ENCODE peak calls at places on chromosomes 7 and 10, in eight cellular contexts. Y is tibial artery, M is adrenal gland, F is Peyer's patch, H is testis, B is AG04450, E is A549, Z is astrocyte of the spinal cord. V is an unnamed sample.

GRCh38 chr7:133583545-133584171 is 330.8 kb downstream of the EXOC4 start:
- DNase-seq in Y (no peak), M (no peak), F (no peak), H (no peak), B (no peak), E (no peak), Z (no peak), V (no peak)

GRCh38 chr10:80599424-80599847 is 61.7 kb downstream of the SH2D4B start:
- DNase-seq in Y (no peak), M (peak), F (peak), H (peak), B (no peak), E (peak), Z (peak), V (no peak)

GRCh38 chr7:117362294-117362693 is 39.4 kb upstream of the WNT2 start:
- DNase-seq in Y (no peak), M (no peak), F (no peak), H (no peak), B (no peak), E (no peak), Z (no peak), V (no peak)

GRCh38 chr10:125093199-125093841 is 67.0 kb downstream of the CTBP2 start:
- DNase-seq in Y (peak), M (peak), F (peak), H (no peak), B (peak), E (no peak), Z (peak), V (peak)

GRCh38 chr7:132878228-132878919 is 203.5 kb downstream of the CHCHD3 start:
- DNase-seq in Y (no peak), M (no peak), F (no peak), H (no peak), B (no peak), E (no peak), Z (no peak), V (no peak)

GRCh38 chr10:95178266-95178665 is 15.8 kb upstream of the ACSM6 start:
- DNase-seq in Y (no peak), M (no peak), F (no peak), H (no peak), B (no peak), E (no peak), Z (no peak), V (no peak)

GRCh38 chr7:141700848-141701371 is 1.1 kb downstream of the DENND11 start:
- DNase-seq in Y (no peak), M (peak), F (peak), H (no peak), B (no peak), E (no peak), Z (no peak), V (peak)

GRCh38 chr10:112649492-112650152 is 202.6 kb downstream of the VTI1A start:
- DNase-seq in Y (no peak), M (no peak), F (no peak), H (no peak), B (no peak), E (peak), Z (no peak), V (no peak)

GRCh38 chr7:99573257-99573656 is 14.8 kb downstream of the ZNF655 start:
- DNase-seq in Y (no peak), M (no peak), F (no peak), H (no peak), B (no peak), E (no peak), Z (no peak), V (no peak)

GRCh38 chr10:74794531-74794930 is 31.9 kb upstream of the KAT6B start:
- DNase-seq in Y (no peak), M (no peak), F (no peak), H (no peak), B (no peak), E (no peak), Z (no peak), V (no peak)

GRCh38 chr10:22648547-22648961 is 65.8 kb downstream of the PIP4K2A start:
- DNase-seq in Y (no peak), M (no peak), F (no peak), H (no peak), B (no peak), E (no peak), Z (peak), V (no peak)

GRCh38 chr10:24849051-24849450 is 103.4 kb downstream of the PRTFDC1 start:
- DNase-seq in Y (no peak), M (no peak), F (no peak), H (no peak), B (no peak), E (peak), Z (no peak), V (no peak)
- H3K4me3 ChIP-seq in Y (no peak), M (no peak), F (no peak), H (no peak), B (no peak), E (peak), Z (no peak), V (no peak)

GRCh38 chr10:2020841-2021240 is 283.5 kb upstream of the ADARB2 start:
- DNase-seq in Y (no peak), M (no peak), F (no peak), H (no peak), B (no peak), E (no peak), Z (no peak), V (no peak)

GRCh38 chr10:2019281-2019680 is 282.0 kb upstream of the ADARB2 start:
- DNase-seq in Y (no peak), M (no peak), F (no peak), H (no peak), B (no peak), E (no peak), Z (no peak), V (no peak)

GRCh38 chr10:2019803-2020202 is 282.5 kb upstream of the ADARB2 start:
- DNase-seq in Y (no peak), M (no peak), F (no peak), H (no peak), B (no peak), E (no peak), Z (no peak), V (no peak)

GRCh38 chr10:2023687-2024086 is 286.4 kb upstream of the ADARB2 start:
- DNase-seq in Y (no peak), M (no peak), F (no peak), H (no peak), B (no peak), E (no peak), Z (no peak), V (no peak)
- TF ChIP-seq CTCF in Y (no peak), M (no peak), F (no peak), H (no peak), B (no peak), E (no peak), Z (no peak), V (no peak)

GRCh38 chr10:87598700-87599099 is 61.0 kb upstream of the PAPSS2 start:
- DNase-seq in Y (no peak), M (no peak), F (no peak), H (peak), B (no peak), E (no peak), Z (no peak), V (no peak)

GRCh38 chr10:87594181-87594580 is 65.5 kb upstream of the PAPSS2 start:
- DNase-seq in Y (no peak), M (no peak), F (no peak), H (no peak), B (no peak), E (no peak), Z (no peak), V (no peak)

GRCh38 chr10:87593702-87594101 is 66.0 kb upstream of the PAPSS2 start:
- DNase-seq in Y (no peak), M (no peak), F (no peak), H (no peak), B (peak), E (no peak), Z (no peak), V (no peak)

GRCh38 chr10:87594864-87595263 is 64.8 kb upstream of the PAPSS2 start:
- DNase-seq in Y (no peak), M (no peak), F (no peak), H (peak), B (no peak), E (no peak), Z (no peak), V (peak)

DNA sequence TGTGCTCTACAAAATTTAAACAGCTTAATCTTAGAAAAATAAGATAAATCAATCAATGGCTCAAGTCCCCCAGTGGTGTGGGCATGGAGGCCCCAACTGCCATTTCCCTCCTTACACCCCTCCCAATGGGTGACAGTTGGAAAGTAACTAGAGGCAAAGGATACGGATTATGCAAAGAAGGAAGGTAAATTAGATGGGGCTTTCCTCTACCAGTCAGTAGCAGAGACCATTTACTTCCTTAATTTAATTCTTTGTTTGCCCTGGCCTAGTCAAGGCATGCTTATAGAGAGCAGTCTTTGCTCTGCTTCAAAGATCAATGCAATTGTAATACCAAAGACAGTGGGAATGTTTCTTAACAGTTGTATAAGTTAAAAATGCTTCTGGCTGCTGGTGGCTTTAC is 63.3 kb upstream of the PAPSS2 start:
- DNase-seq in Y (no peak), M (no peak), F (no peak), H (no peak), B (no peak), E (no peak), Z (no peak), V (no peak)
- H3K4me3 ChIP-seq in Y (no peak), M (no peak), F (no peak), H (no peak), B (no peak), E (no peak), Z (no peak), V (no peak)

GRCh38 chr10:103476046-103476768 is 2.8 kb downstream of the CALHM3 start:
- DNase-seq in Y (no peak), M (no peak), F (no peak), H (peak), B (no peak), E (peak), Z (no peak), V (no peak)
- TF ChIP-seq CTCF in Y (no peak), M (no peak), F (no peak), H (no peak), B (peak), E (no peak), Z (peak), V (no peak)

DNA sequence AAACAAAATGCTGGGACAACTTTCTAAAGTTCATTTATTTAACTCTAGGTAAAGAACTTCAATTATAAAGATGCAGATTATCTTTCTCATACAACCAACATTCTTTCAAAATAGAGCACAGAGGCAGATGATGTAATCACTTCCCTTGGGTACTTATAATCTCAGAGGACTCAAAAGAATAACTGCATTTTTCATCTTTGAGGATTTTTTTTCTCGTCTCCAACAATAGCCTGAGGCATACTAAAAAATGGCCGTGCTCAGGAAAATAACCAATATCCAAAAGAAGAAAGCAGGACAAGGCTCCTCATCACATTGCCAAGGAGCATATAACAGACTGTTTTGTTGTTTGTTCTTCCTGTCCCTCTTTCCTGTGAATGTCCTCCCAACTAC is 183.1 kb downstream of the SORCS1 start:
- DNase-seq in Y (no peak), M (no peak), F (no peak), H (no peak), B (no peak), E (no peak), Z (no peak), V (no peak)
- H3K4me3 ChIP-seq in Y (no peak), M (no peak), F (no peak), H (no peak), B (no peak), E (no peak), Z (no peak), V (no peak)

DNA sequence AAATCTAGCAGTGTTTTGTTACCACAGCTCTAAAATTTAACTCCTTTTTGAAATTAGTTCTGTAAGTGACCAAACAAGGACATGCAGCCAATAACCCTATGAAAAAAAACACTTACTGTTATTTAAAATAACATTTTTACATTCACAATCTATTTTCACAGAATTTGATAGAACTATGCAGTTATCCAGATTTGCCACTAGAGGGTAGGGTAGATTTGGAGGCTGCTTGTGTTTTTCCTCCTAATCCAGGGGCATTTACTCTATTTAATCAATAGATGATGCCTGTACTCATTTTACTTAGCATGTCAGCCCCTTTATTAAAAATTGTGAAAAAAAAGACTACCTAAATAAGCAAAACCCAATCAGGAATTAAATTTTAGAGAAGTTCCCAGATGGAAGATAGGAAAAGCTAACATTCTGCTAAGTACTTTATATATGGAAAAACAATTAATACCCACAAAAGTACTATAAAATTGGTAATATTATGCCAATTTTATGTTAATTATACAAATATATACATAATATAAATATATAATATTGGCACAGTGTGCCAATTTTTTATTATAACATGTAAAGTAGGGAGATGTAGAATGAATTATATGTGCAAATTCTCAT is 18.1 kb upstream of the LIPK start:
- DNase-seq in Y (no peak), M (no peak), F (no peak), H (no peak), B (no peak), E (peak), Z (peak), V (no peak)
- TF ChIP-seq CTCF in Y (peak), M (peak), F (peak), H (peak), B (peak), E (peak), Z (peak), V (peak)

DNA sequence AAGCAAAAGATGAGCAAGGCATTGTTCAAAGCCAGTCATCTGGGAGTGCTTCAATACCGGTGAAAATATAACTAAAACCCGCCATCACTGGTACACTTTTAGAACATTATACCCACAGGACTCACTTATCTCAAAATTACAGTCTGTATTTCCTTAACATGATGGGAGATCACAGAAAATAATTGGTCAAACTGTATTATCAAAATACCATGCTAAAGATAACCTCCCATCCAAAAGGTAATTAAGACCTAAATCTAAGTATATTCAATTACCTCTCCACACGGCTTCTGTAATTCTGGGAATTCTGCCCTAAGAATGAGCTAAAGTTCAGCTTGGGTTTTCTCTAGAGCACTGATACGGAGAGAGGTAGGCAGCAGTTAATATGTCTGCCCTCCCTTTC is 474.8 kb upstream of the PFKP start:
- DNase-seq in Y (no peak), M (no peak), F (no peak), H (no peak), B (no peak), E (no peak), Z (no peak), V (no peak)
- H3K4me3 ChIP-seq in Y (no peak), M (no peak), F (no peak), H (no peak), B (no peak), E (no peak), Z (no peak), V (no peak)

GRCh38 chr10:1300218-1300617 is 244.0 kb downstream of the WDR37 start:
- DNase-seq in Y (no peak), M (no peak), F (no peak), H (peak), B (no peak), E (no peak), Z (no peak), V (no peak)

GRCh38 chr10:1297566-1298301 is 241.5 kb downstream of the WDR37 start:
- DNase-seq in Y (no peak), M (no peak), F (no peak), H (peak), B (no peak), E (no peak), Z (no peak), V (no peak)

GRCh38 chr10:1295756-1296480 is 239.7 kb downstream of the WDR37 start:
- DNase-seq in Y (no peak), M (no peak), F (no peak), H (peak), B (no peak), E (no peak), Z (no peak), V (no peak)

GRCh38 chr10:1299041-1299726 is 243.0 kb downstream of the WDR37 start:
- DNase-seq in Y (no peak), M (no peak), F (no peak), H (peak), B (no peak), E (no peak), Z (no peak), V (no peak)

GRCh38 chr10:1301138-1301537 is 245.0 kb downstream of the WDR37 start:
- DNase-seq in Y (no peak), M (no peak), F (no peak), H (no peak), B (no peak), E (no peak), Z (no peak), V (no peak)
- TF ChIP-seq CTCF in Y (no peak), M (no peak), F (peak), H (no peak), B (no peak), E (no peak), Z (no peak), V (no peak)

V was measured in body of pancreas.